ENCODE peak calls at places on chromosomes 6 and 20, in six cellular contexts. J, T, X, Z, N and M are unnamed samples.

GRCh38 chr20:61882716-61883615 is 182.7 kb downstream of the TAF4 start:
- DNase-seq in X (no peak), N (no peak), T (no peak), Z (no peak), J (no peak), M (no peak)

GRCh38 chr20:32478576-32478975 is 106.6 kb downstream of the NOL4L start:
- DNase-seq in J (no peak), X (no peak), Z (no peak), T (no peak), N (peak; percentile 34), M (no peak)

GRCh38 chr6:81366970-81367369 is 385.5 kb downstream of the TENT5A start:
- DNase-seq in J (no peak), X (no peak), Z (no peak), N (no peak), T (no peak), M (no peak)

GRCh38 chr20:64186071-64186598 is 21.9 kb downstream of the MYT1 start:
- DNase-seq in Z (no peak), J (no peak), T (no peak), N (no peak), X (no peak), M (no peak)

GRCh38 chr6:41629128-41629527 is 9.1 kb upstream of the MDFI start:
- DNase-seq in N (no peak), X (no peak), Z (no peak), T (no peak), J (no peak), M (no peak)

GRCh38 chr6:37244430-37245310 is 12.9 kb upstream of the TBC1D22B start:
- DNase-seq in N (no peak), T (no peak), J (no peak), X (no peak), Z (no peak), M (no peak)

GRCh38 chr6:117870477-117871243 is 36.4 kb upstream of the SLC35F1 start:
- DNase-seq in J (no peak), Z (no peak), N (no peak), T (no peak), X (no peak), M (no peak)

GRCh38 chr6:90127589-90127988 is 169.1 kb downstream of the BACH2 start:
- DNase-seq in X (no peak), T (no peak), J (no peak), N (no peak), Z (no peak), M (no peak)

GRCh38 chr20:31859998-31860380 is 10.3 kb downstream of the DUSP15 start:
- DNase-seq in Z (no peak), X (no peak), N (peak; percentile 32), J (no peak), T (no peak), M (no peak)

GRCh38 chr6:55772730-55773129 is 102.7 kb downstream of the BMP5 start:
- DNase-seq in X (no peak), Z (no peak), T (no peak), N (no peak), J (no peak), M (no peak)

GRCh38 chr6:20708367-20709124 is 174.3 kb downstream of the CDKAL1 start:
- DNase-seq in T (no peak), X (no peak), J (no peak), Z (no peak), N (no peak), M (no peak)

GRCh38 chr6:136249336-136249735 is 775 bp downstream of the MTFR2 start:
- DNase-seq in N (no peak), J (no peak), Z (no peak), X (peak; percentile 14), T (no peak), M (no peak)

GRCh38 chr6:52994031-52994788 is 874 bp downstream of the GSTA4 start:
- DNase-seq in N (no peak), Z (peak; percentile 32), X (no peak), J (no peak), T (no peak), M (no peak)

GRCh38 chr20:33894798-33895197 is 83.7 kb downstream of the CHMP4B start:
- DNase-seq in T (no peak), J (no peak), X (no peak), Z (no peak), N (no peak), M (no peak)

GRCh38 chr20:38692436-38693411 is 31.6 kb upstream of the SLC32A1 start:
- DNase-seq in T (no peak), J (peak; percentile 45), Z (peak; percentile 10), N (no peak), X (peak; percentile 60), M (no peak)

GRCh38 chr6:44129841-44130322 is 2.5 kb downstream of the TMEM63B start:
- DNase-seq in J (no peak), N (peak; percentile 58), X (no peak), Z (no peak), T (no peak), M (no peak)

GRCh38 chr6:1837868-1838267 is 228.2 kb downstream of the FOXC1 start:
- DNase-seq in N (no peak), J (no peak), Z (no peak), T (no peak), X (no peak), M (no peak)

GRCh38 chr6:46734867-46735719 is at the start of gene PLA2G7:
- DNase-seq in J (no peak), N (peak; percentile 79), X (no peak), T (no peak), Z (no peak), M (peak; percentile 5)

GRCh38 chr6:5995705-5996686 is 10.7 kb downstream of the NRN1 start:
- DNase-seq in X (no peak), Z (no peak), J (no peak), N (peak; percentile 87), T (no peak), M (no peak)

GRCh38 chr20:24915440-24915839 is 33.6 kb upstream of the CST7 start:
- DNase-seq in J (no peak), T (no peak), N (no peak), X (no peak), Z (no peak), M (no peak)

GRCh38 chr6:35786810-35787209 is 6.0 kb downstream of the CLPSL1 start:
- DNase-seq in J (no peak), T (no peak), Z (no peak), X (no peak), N (no peak), M (no peak)

GRCh38 chr6:71726121-71726520 is 160.2 kb upstream of the RIMS1 start:
- DNase-seq in X (no peak), N (no peak), T (no peak), Z (no peak), J (no peak), M (no peak)

GRCh38 chr6:157323924-157324276 is 581 bp upstream of the TMEM242 start:
- DNase-seq in J (peak; percentile 12), T (no peak), N (peak; percentile 89), X (peak; percentile 65), Z (no peak), M (no peak)

GRCh38 chr20:37245181-37245580 is 16.4 kb downstream of the GHRH start:
- DNase-seq in J (no peak), Z (no peak), N (no peak), X (no peak), T (no peak), M (no peak)

GRCh38 chr6:137241481-137242011 is 22.4 kb upstream of the IFNGR1 start:
- DNase-seq in X (no peak), Z (no peak), T (no peak), J (no peak), N (no peak), M (no peak)

GRCh38 chr20:20780127-20780822 is 67.8 kb upstream of the RALGAPA2 start:
- DNase-seq in Z (no peak), J (no peak), N (peak; percentile 89), T (no peak), X (no peak), M (peak; percentile 16)

GRCh38 chr6:163723759-163724158 is 309.2 kb downstream of the QKI start:
- DNase-seq in N (peak; percentile 68), X (peak; percentile 73), J (no peak), Z (no peak), T (no peak), M (no peak)

GRCh38 chr20:37866051-37866450 is 36.9 kb upstream of the VSTM2L start:
- DNase-seq in Z (no peak), X (no peak), N (peak; percentile 52), J (no peak), T (no peak), M (no peak)

GRCh38 chr20:52365688-52366087 is 174.1 kb upstream of the ZFP64 start:
- DNase-seq in N (no peak), T (no peak), X (no peak), J (no peak), Z (no peak), M (no peak)

GRCh38 chr6:137155830-137156229 is 17.6 kb downstream of the IL22RA2 start:
- DNase-seq in Z (no peak), N (no peak), X (peak; percentile 49), T (peak; percentile 53), J (no peak), M (no peak)

GRCh38 chr6:111872521-111873177 is 603 bp downstream of the FYN start:
- DNase-seq in T (peak; percentile 63), N (peak; percentile 89), Z (peak; percentile 51), X (peak; percentile 52), J (peak; percentile 47), M (peak; percentile 25)